ENCODE peak calls at places on chromosomes 12 and 14, in five cellular contexts. One of them, this sample, is unnamed.

GRCh38 chr14:68676511-68676943 is 116.3 kb downstream of the ZFP36L1 start:
- DNase-seq in GM23248: no peak
- DNase-seq in T-helper 1 cell: no peak
- DNase-seq in PC-3: no peak
- DNase-seq in NCI-H1105 treated with DMSO at 0.1 percent for 48 hours: no peak
- DNase-seq in this sample: no peak

GRCh38 chr12:76782440-76782996 is 18.6 kb downstream of the ZDHHC17 start:
- DNase-seq in GM23248: no peak
- DNase-seq in PC-3: no peak
- DNase-seq in T-helper 1 cell: no peak
- DNase-seq in NCI-H1105 treated with DMSO at 0.1 percent for 48 hours: peak; percentile 27
- DNase-seq in this sample: no peak

GRCh38 chr12:87136330-87136976 is 880.3 kb upstream of the MGAT4C start:
- DNase-seq in PC-3: peak; percentile 40
- DNase-seq in T-helper 1 cell: no peak
- DNase-seq in GM23248: peak; percentile 65
- DNase-seq in NCI-H1105 treated with DMSO at 0.1 percent for 48 hours: no peak
- DNase-seq in this sample: no peak

GRCh38 chr12:120625557-120626419 is 14.6 kb upstream of the CABP1 start:
- DNase-seq in T-helper 1 cell: no peak
- DNase-seq in NCI-H1105 treated with DMSO at 0.1 percent for 48 hours: no peak
- DNase-seq in GM23248: no peak
- DNase-seq in PC-3: no peak
- DNase-seq in this sample: no peak

GRCh38 chr14:94671870-94672444 is 59.8 kb downstream of the SERPINA3 start:
- DNase-seq in T-helper 1 cell: no peak
- DNase-seq in GM23248: no peak
- DNase-seq in NCI-H1105 treated with DMSO at 0.1 percent for 48 hours: no peak
- DNase-seq in PC-3: peak; percentile 8
- DNase-seq in this sample: no peak

GRCh38 chr12:132286912-132287311 is 42.5 kb downstream of the GALNT9 start:
- DNase-seq in PC-3: peak; percentile 93
- DNase-seq in NCI-H1105 treated with DMSO at 0.1 percent for 48 hours: no peak
- DNase-seq in GM23248: peak; percentile 23
- DNase-seq in T-helper 1 cell: no peak
- DNase-seq in this sample: no peak

GRCh38 chr12:2795291-2796186 is 769 bp downstream of the FKBP4 start:
- DNase-seq in NCI-H1105 treated with DMSO at 0.1 percent for 48 hours: peak; percentile 58
- DNase-seq in PC-3: peak; percentile 49
- DNase-seq in T-helper 1 cell: peak; percentile 62
- DNase-seq in GM23248: peak; percentile 83
- DNase-seq in this sample: peak; percentile 66

GRCh38 chr12:26197832-26198231 is 2.5 kb downstream of the SSPN start:
- DNase-seq in GM23248: no peak
- DNase-seq in T-helper 1 cell: no peak
- DNase-seq in PC-3: peak; percentile 36
- DNase-seq in NCI-H1105 treated with DMSO at 0.1 percent for 48 hours: peak; percentile 20
- DNase-seq in this sample: no peak

GRCh38 chr12:126506426-126507182 is 1441.4 kb downstream of the AACS start:
- DNase-seq in GM23248: no peak
- DNase-seq in NCI-H1105 treated with DMSO at 0.1 percent for 48 hours: peak; percentile 45
- DNase-seq in T-helper 1 cell: no peak
- DNase-seq in PC-3: no peak
- DNase-seq in this sample: no peak

GRCh38 chr12:64889434-64890216 is 65.2 kb downstream of the TBC1D30 start:
- DNase-seq in NCI-H1105 treated with DMSO at 0.1 percent for 48 hours: no peak
- DNase-seq in PC-3: peak; percentile 91
- DNase-seq in T-helper 1 cell: no peak
- DNase-seq in GM23248: no peak
- DNase-seq in this sample: no peak

GRCh38 chr12:70637286-70637685 is at the start of gene PTPRB:
- DNase-seq in PC-3: no peak
- DNase-seq in NCI-H1105 treated with DMSO at 0.1 percent for 48 hours: no peak
- DNase-seq in GM23248: no peak
- DNase-seq in T-helper 1 cell: no peak
- DNase-seq in this sample: no peak

GRCh38 chr12:67148265-67148664 is 120.9 kb upstream of the CAND1 start:
- DNase-seq in PC-3: no peak
- DNase-seq in T-helper 1 cell: no peak
- DNase-seq in NCI-H1105 treated with DMSO at 0.1 percent for 48 hours: no peak
- DNase-seq in GM23248: no peak
- DNase-seq in this sample: no peak

GRCh38 chr12:91565246-91565645 is 382.6 kb upstream of the DCN start:
- DNase-seq in T-helper 1 cell: no peak
- DNase-seq in NCI-H1105 treated with DMSO at 0.1 percent for 48 hours: no peak
- DNase-seq in PC-3: peak; percentile 37
- DNase-seq in GM23248: peak; percentile 6
- DNase-seq in this sample: no peak

GRCh38 chr12:124742111-124742510 is 121.6 kb downstream of the SCARB1 start:
- DNase-seq in GM23248: no peak
- DNase-seq in NCI-H1105 treated with DMSO at 0.1 percent for 48 hours: no peak
- DNase-seq in PC-3: no peak
- DNase-seq in T-helper 1 cell: no peak
- DNase-seq in this sample: no peak

This sample was measured in T-helper 22 cell.